ENCODE peak calls at places on chromosomes 16 and 17, in six cellular contexts. J, P, Q, Z, A and Y are unnamed samples.

GRCh38 chr16:73125860-73126259 is 77.9 kb upstream of the ZFHX3 start:
- DNase-seq in J (no peak), A (peak), Q (peak), P (no peak), Z (peak), Y (peak)

GRCh38 chr17:41178341-41178740 is 320 bp upstream of the KRTAP4-2 start:
- DNase-seq in P (no peak), A (no peak), Z (no peak), Q (peak), J (no peak), Y (peak)

GRCh38 chr17:43388198-43389021 is 10.4 kb upstream of the ARL4D start:
- DNase-seq in Q (peak), J (peak), A (peak), Z (peak), P (peak), Y (peak)

GRCh38 chr16:55257971-55258613 is 65.9 kb upstream of the IRX6 start:
- DNase-seq in J (peak), Z (peak), Q (peak), P (peak), A (peak), Y (peak)

GRCh38 chr16:30350134-30350871 is 4.8 kb downstream of the CD2BP2 start:
- DNase-seq in Q (peak), Z (no peak), P (no peak), J (no peak), A (no peak), Y (peak)

GRCh38 chr16:87163637-87164036 is 153.6 kb downstream of the C16orf95 start:
- DNase-seq in Q (no peak), J (no peak), A (no peak), Z (peak), P (no peak), Y (no peak)

GRCh38 chr17:57442914-57443571 is 186.7 kb downstream of the MSI2 start:
- DNase-seq in P (peak), J (no peak), A (no peak), Q (peak), Z (no peak), Y (no peak)

GRCh38 chr17:80101946-80102706 is 745 bp downstream of the GAA start:
- DNase-seq in P (peak), Q (peak), A (peak), J (no peak), Z (peak), Y (peak)

GRCh38 chr16:4053663-4054479 is 62.4 kb downstream of the ADCY9 start:
- DNase-seq in A (peak), Q (peak), J (peak), P (peak), Z (peak), Y (peak)

GRCh38 chr16:77807-78443 is at the start of gene MPG:
- DNase-seq in Q (peak), P (peak), J (peak), A (peak), Z (peak), Y (peak)

GRCh38 chr16:86065711-86066110 is 166.7 kb downstream of the IRF8 start:
- DNase-seq in Q (no peak), Z (no peak), A (no peak), J (no peak), P (no peak), Y (no peak)

GRCh38 chr16:87556941-87557459 is 45.3 kb upstream of the JPH3 start:
- DNase-seq in A (peak), Q (no peak), J (peak), P (no peak), Z (no peak), Y (no peak)

GRCh38 chr16:86387461-86388440 is 122.6 kb upstream of the FOXF1 start:
- DNase-seq in J (no peak), Z (peak), P (no peak), Q (peak), A (peak), Y (peak)

GRCh38 chr16:11075163-11075562 is 130.8 kb downstream of the CLEC16A start:
- DNase-seq in Z (no peak), J (no peak), A (no peak), Q (no peak), P (no peak), Y (no peak)

GRCh38 chr17:82830249-82830661 is 9.6 kb downstream of the ZNF750 start:
- DNase-seq in J (peak), A (peak), Q (no peak), P (peak), Z (no peak), Y (peak)

GRCh38 chr16:53901396-53901795 is 197.4 kb downstream of the FTO start:
- DNase-seq in A (no peak), J (no peak), Z (no peak), Q (no peak), P (no peak), Y (no peak)

GRCh38 chr17:56598471-56598870 is 5.0 kb downstream of the NOG start:
- DNase-seq in J (no peak), Z (no peak), P (no peak), A (no peak), Q (peak), Y (peak)

GRCh38 chr17:11326492-11326891 is 85.5 kb downstream of the SHISA6 start:
- DNase-seq in J (no peak), P (no peak), A (no peak), Q (no peak), Z (no peak), Y (no peak)

GRCh38 chr17:21512307-21513011 is 136.3 kb downstream of the KCNJ12 start:
- DNase-seq in P (no peak), Q (no peak), J (no peak), Z (no peak), A (no peak), Y (no peak)

GRCh38 chr17:54795046-54795445 is 105.6 kb upstream of the TOM1L1 start:
- DNase-seq in A (no peak), Z (no peak), Q (no peak), J (no peak), P (no peak), Y (no peak)

GRCh38 chr17:78468366-78468765 is 89.9 kb downstream of the PGS1 start:
- DNase-seq in Z (no peak), Q (no peak), J (no peak), P (no peak), A (no peak), Y (no peak)

GRCh38 chr17:53627511-53627910 is 195.2 kb upstream of the KIF2B start:
- DNase-seq in Z (peak), Q (peak), J (no peak), P (no peak), A (peak), Y (peak)

GRCh38 chr17:21286771-21287702 is 2.5 kb downstream of the MAP2K3 start:
- DNase-seq in Q (no peak), A (no peak), P (peak), J (no peak), Z (no peak), Y (no peak)

GRCh38 chr16:30949655-30950515 is 1.0 kb downstream of the ORAI3 start:
- DNase-seq in Q (peak), P (peak), A (peak), Z (peak), J (peak), Y (peak)

GRCh38 chr16:52435573-52435972 is 111.4 kb downstream of the TOX3 start:
- DNase-seq in P (peak), J (no peak), A (no peak), Q (no peak), Z (no peak), Y (no peak)

GRCh38 chr16:26717826-26718225 is 348.9 kb upstream of the C16orf82 start:
- DNase-seq in Q (no peak), J (no peak), Z (no peak), P (no peak), A (no peak), Y (peak)

GRCh38 chr16:69105501-69106361 is at the start of gene HAS3:
- DNase-seq in P (peak), A (peak), Q (peak), J (no peak), Z (peak), Y (peak)

GRCh38 chr16:65698943-65699342 is 577.1 kb upstream of the CDH11 start:
- DNase-seq in Q (peak), Z (peak), A (peak), P (no peak), J (no peak), Y (no peak)

GRCh38 chr16:10039220-10040096 is 142.8 kb downstream of the GRIN2A start:
- DNase-seq in P (peak), Z (no peak), J (peak), A (no peak), Q (peak), Y (peak)

DNA sequence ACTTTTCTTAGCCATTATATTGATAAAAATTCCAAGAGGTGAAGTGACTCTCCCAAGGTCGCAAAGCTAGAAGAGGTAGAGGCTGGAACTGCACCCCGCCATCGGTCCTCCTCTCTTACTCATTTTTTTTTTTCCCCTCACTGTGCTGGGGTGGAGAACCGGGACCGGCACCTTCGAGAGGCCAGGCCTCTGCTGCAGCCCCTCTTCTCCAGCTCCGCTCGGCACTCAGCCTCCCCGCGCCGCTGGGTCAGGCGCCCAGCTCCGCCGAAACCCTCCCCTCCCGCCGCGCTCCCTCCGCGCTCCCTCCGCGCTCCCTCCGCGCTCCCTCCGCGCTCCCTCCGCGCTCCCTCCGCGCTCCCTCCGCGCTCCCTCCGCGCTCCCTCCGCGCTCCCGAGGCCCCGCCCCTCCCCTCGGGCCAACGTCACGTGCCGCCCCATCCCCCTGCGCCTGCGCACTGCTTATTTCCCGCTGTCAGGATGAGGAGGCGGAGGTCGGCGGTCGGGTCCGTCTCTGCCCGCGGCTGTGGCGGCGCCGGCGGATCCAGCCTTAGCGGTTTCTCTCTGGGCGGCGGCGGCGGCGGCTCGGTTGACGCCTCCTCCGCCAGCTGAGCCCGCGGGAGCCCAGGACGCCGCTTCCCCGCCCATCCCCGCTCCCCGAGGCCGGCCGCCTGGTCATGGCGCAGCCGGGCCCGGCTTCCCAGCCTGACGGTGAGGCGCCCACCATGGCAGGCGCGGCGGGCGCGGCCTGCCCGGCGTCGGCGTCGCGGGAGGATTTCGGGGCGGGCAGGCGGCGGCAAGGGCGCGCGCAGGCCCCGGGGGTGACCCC is at the start of gene RABEP1:
- DNase-seq in A (peak), Z (peak), P (peak), J (peak), Q (peak), Y (peak)
- TF ChIP-seq CTCF in A (peak), Z (peak), P (peak), J (no peak), Q (no peak), Y (no peak)

GRCh38 chr17:15340966-15341365 is 431 bp downstream of the TEKT3 start:
- DNase-seq in P (peak), Z (peak), Q (no peak), A (no peak), J (no peak), Y (no peak)

GRCh38 chr17:15341966-15342365 is 569 bp upstream of the TEKT3 start:
- DNase-seq in Z (no peak), P (no peak), A (no peak), J (no peak), Q (no peak), Y (no peak)

GRCh38 chr17:15342460-15342859 is 1.1 kb upstream of the TEKT3 start:
- DNase-seq in Z (peak), Q (no peak), P (no peak), J (no peak), A (no peak), Y (peak)

GRCh38 chr17:15343749-15344148 is 2.4 kb upstream of the TEKT3 start:
- DNase-seq in P (no peak), Q (no peak), A (peak), Z (peak), J (no peak), Y (peak)

GRCh38 chr17:15341385-15341849 is at the start of gene TEKT3:
- DNase-seq in P (peak), Z (peak), Q (peak), J (peak), A (peak), Y (peak)
- H3K4me3 ChIP-seq in P (no peak), Z (peak), Q (peak), J (peak), A (peak), Y (peak)

GRCh38 chr17:38559880-38560230 is 45.9 kb downstream of the SRCIN1 start:
- DNase-seq in A (no peak), P (no peak), Z (no peak), J (no peak), Q (no peak), Y (no peak)

GRCh38 chr17:38562215-38562569 is 43.6 kb downstream of the SRCIN1 start:
- DNase-seq in A (no peak), Z (no peak), J (no peak), P (no peak), Q (no peak), Y (no peak)

GRCh38 chr17:38562903-38563302 is 42.8 kb downstream of the SRCIN1 start:
- DNase-seq in A (no peak), Q (no peak), J (no peak), P (no peak), Z (no peak), Y (no peak)

GRCh38 chr17:38560503-38561318 is 45.0 kb downstream of the SRCIN1 start:
- DNase-seq in Q (peak), P (no peak), A (peak), Z (peak), J (peak), Y (peak)

DNA sequence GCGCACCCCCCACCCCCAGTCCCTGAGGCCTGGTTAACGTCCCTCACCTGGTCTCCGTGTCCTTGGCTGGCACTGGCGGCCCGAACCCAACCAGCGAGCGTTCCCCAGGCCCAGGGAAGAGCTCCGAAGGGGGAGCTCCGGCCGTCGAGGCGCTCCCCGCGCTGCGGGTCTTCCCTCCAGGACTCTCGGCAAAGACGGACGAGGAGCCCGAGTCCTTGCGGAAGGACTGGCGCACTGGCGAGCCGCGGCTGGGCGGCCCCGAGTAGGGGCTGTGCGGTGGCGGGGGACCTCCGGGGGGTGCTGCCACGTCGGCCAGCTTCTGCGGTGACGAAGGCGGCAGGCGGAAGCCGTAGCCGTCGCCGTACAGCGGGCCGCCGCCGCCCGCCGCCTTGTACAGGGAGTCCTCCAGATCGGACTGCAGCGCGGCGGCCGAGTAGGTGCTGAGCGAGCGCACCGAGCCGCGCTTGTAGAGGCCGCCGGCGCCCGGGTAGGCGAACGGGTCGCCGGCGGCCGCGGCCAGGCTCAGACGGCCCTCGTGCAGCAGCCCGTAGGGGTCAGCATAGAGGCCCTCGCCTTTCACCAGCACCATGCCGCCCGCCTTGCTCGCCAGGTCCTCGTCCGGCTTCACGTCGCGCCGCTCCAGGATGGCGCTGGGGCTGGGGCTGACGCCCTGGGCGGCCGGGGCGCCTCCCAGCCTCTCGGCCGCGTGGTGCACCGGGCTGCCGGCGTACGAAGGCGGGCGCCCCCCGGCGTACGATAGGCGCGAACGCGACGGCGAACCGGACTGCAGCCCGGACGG is 44.1 kb downstream of the SRCIN1 start:
- DNase-seq in Q (no peak), Z (no peak), P (no peak), A (no peak), J (no peak), Y (no peak)
- TF ChIP-seq CTCF in Q (no peak), Z (no peak), P (no peak), A (no peak), J (no peak), Y (no peak)

DNA sequence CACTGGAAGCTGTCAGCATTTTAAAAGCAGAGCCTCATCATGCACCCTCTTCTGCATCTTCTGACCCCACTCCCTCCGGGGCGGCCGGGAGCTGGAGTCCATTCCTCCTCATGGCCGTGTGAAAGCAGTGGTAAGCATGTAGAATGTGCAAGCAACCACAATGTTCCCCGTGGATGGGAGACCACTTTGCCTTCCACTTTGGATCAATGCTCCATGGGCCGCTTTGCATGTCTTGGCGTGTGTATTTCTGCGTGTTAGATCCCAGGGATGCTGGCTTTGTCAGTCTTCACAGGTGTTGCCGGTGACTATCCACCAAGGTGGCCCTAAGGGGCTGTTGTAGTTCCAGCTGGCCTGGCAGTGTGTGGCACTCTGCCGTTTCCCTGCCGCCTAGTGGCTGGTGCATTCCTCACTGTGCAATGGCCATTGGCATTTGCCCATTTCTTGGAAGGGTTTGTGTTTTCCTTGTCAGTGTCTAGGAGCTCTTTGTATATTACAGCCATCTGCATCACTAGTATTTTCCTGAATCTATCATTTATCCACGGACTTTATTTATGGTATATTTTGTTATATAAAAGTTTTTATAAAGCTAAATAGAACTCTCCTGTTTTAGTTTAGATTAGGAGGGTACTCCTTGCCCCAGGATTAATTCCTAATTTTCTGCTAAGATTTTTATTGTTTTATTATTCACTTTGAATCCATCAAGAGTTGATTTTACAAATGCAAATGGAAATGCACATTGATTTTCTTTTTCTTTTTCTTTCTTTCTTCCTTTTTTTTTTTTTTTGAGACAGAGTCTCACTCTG is 5.8 kb upstream of the ALDH3A1 start:
- DNase-seq in P (peak), Z (no peak), J (peak), A (no peak), Q (no peak), Y (no peak)
- H3K4me3 ChIP-seq in P (no peak), Z (no peak), J (no peak), A (no peak), Q (no peak), Y (no peak)

GRCh38 chr17:27766438-27766837 is 33.9 kb downstream of the NOS2 start:
- DNase-seq in A (no peak), P (no peak), Q (no peak), Z (no peak), J (no peak), Y (no peak)

GRCh38 chr17:27765353-27765752 is 35.0 kb downstream of the NOS2 start:
- DNase-seq in Z (no peak), P (no peak), Q (no peak), J (no peak), A (no peak), Y (no peak)

GRCh38 chr17:27771576-27771975 is 28.8 kb downstream of the NOS2 start:
- DNase-seq in J (no peak), A (no peak), Z (no peak), P (no peak), Q (no peak), Y (no peak)

GRCh38 chr17:27770877-27771276 is 29.5 kb downstream of the NOS2 start:
- DNase-seq in J (no peak), Q (no peak), A (no peak), P (no peak), Z (no peak), Y (no peak)

DNA sequence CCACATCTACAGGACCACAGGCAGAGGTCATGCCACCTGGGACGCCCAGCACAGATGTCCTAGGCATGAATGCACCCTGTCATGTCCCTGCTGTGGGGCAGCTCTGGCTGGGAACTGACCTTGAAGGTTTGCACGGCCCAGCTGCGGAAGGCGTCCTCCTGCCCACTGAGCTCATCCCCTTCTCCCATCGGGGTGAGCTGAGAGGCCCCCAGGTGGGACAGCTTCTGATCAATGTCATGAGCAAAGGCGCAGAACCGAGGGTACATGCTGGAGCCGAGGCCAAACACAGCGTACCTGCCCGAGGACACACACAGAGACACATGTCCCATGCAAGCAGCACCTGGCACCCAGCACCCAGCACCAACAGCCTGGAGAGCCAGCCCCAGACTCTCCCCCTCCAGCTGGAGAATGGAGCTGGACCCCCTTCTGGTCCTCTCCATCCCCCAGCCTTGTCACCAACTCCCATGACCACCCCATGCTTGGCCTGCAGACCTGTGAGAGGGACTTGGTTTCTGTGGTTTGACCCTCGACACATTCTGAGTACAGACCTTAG is 31.4 kb downstream of the NOS2 start:
- DNase-seq in Q (no peak), P (no peak), Z (no peak), J (no peak), A (no peak), Y (no peak)
- TF ChIP-seq CTCF in Q (no peak), P (no peak), Z (no peak), J (no peak), A (no peak), Y (no peak)

GRCh38 chr17:18252160-18252559 is 6.4 kb downstream of the FLII start:
- DNase-seq in P (no peak), A (no peak), J (no peak), Z (no peak), Q (no peak), Y (no peak)
- H3K4me3 ChIP-seq in P (no peak), A (no peak), J (no peak), Z (no peak), Q (no peak), Y (no peak)

GRCh38 chr16:50501251-50501650 is 46.9 kb upstream of the NKD1 start:
- DNase-seq in Q (no peak), Z (no peak), A (no peak), J (no peak), P (no peak), Y (no peak)

GRCh38 chr16:50502616-50503000 is 45.6 kb upstream of the NKD1 start:
- DNase-seq in J (no peak), A (no peak), Q (no peak), P (no peak), Z (no peak), Y (no peak)

GRCh38 chr16:50500171-50500874 is 47.9 kb upstream of the NKD1 start:
- DNase-seq in J (no peak), Z (no peak), P (no peak), A (no peak), Q (no peak), Y (no peak)

GRCh38 chr16:50499254-50499653 is 48.9 kb upstream of the NKD1 start:
- DNase-seq in Q (no peak), P (no peak), A (no peak), Z (no peak), J (no peak), Y (no peak)

GRCh38 chr16:50501986-50502615 is 46.1 kb upstream of the NKD1 start:
- DNase-seq in Q (no peak), J (no peak), A (no peak), P (no peak), Z (no peak), Y (no peak)
- TF ChIP-seq CTCF in Q (no peak), J (no peak), A (no peak), P (no peak), Z (no peak), Y (no peak)